ENCODE peak calls at places on chromosomes 16 and 17, in five cellular contexts. One of them, this sample, is unnamed.

GRCh38 chr16:68070811-68071546 is 14.2 kb upstream of the NFATC3 start:
- DNase-seq in choroid plexus epithelial cell: no peak
- DNase-seq in left ventricle myocardium inferior: no peak
- DNase-seq in CD4-positive, alpha-beta T cell: no peak
- DNase-seq in AG10803: no peak
- DNase-seq in this sample: no peak

GRCh38 chr17:34757106-34757505 is 177.7 kb downstream of the TMEM132E start:
- DNase-seq in CD4-positive, alpha-beta T cell: no peak
- DNase-seq in choroid plexus epithelial cell: no peak
- DNase-seq in AG10803: no peak
- DNase-seq in left ventricle myocardium inferior: no peak
- DNase-seq in this sample: no peak

GRCh38 chr17:4483012-4483840 is 15.5 kb upstream of the SPNS2 start:
- DNase-seq in left ventricle myocardium inferior: no peak
- DNase-seq in CD4-positive, alpha-beta T cell: no peak
- DNase-seq in choroid plexus epithelial cell: no peak
- DNase-seq in AG10803: no peak
- DNase-seq in this sample: no peak

GRCh38 chr16:20064520-20064919 is 9.2 kb downstream of the GPR139 start:
- DNase-seq in left ventricle myocardium inferior: no peak
- DNase-seq in CD4-positive, alpha-beta T cell: no peak
- DNase-seq in AG10803: no peak
- DNase-seq in choroid plexus epithelial cell: no peak
- DNase-seq in this sample: no peak

GRCh38 chr16:19595043-19595767 is 39.7 kb downstream of the VPS35L start:
- DNase-seq in choroid plexus epithelial cell: peak
- DNase-seq in CD4-positive, alpha-beta T cell: no peak
- DNase-seq in left ventricle myocardium inferior: peak
- DNase-seq in AG10803: no peak
- DNase-seq in this sample: no peak

GRCh38 chr17:58172369-58173071 is 5.7 kb downstream of the OR4D2 start:
- DNase-seq in AG10803: no peak
- DNase-seq in left ventricle myocardium inferior: no peak
- DNase-seq in choroid plexus epithelial cell: peak
- DNase-seq in CD4-positive, alpha-beta T cell: peak
- DNase-seq in this sample: no peak

GRCh38 chr17:58783380-58783779 is 27.7 kb downstream of the PPM1E start:
- DNase-seq in choroid plexus epithelial cell: no peak
- DNase-seq in CD4-positive, alpha-beta T cell: no peak
- DNase-seq in AG10803: no peak
- DNase-seq in left ventricle myocardium inferior: no peak
- DNase-seq in this sample: no peak

GRCh38 chr16:23119570-23119969 is 29.7 kb downstream of the USP31 start:
- DNase-seq in left ventricle myocardium inferior: no peak
- DNase-seq in choroid plexus epithelial cell: peak
- DNase-seq in AG10803: peak
- DNase-seq in CD4-positive, alpha-beta T cell: no peak
- DNase-seq in this sample: no peak

GRCh38 chr17:10125761-10126553 is 72.4 kb downstream of the GAS7 start:
- DNase-seq in CD4-positive, alpha-beta T cell: no peak
- DNase-seq in choroid plexus epithelial cell: no peak
- DNase-seq in left ventricle myocardium inferior: no peak
- DNase-seq in AG10803: peak
- DNase-seq in this sample: no peak

DNA sequence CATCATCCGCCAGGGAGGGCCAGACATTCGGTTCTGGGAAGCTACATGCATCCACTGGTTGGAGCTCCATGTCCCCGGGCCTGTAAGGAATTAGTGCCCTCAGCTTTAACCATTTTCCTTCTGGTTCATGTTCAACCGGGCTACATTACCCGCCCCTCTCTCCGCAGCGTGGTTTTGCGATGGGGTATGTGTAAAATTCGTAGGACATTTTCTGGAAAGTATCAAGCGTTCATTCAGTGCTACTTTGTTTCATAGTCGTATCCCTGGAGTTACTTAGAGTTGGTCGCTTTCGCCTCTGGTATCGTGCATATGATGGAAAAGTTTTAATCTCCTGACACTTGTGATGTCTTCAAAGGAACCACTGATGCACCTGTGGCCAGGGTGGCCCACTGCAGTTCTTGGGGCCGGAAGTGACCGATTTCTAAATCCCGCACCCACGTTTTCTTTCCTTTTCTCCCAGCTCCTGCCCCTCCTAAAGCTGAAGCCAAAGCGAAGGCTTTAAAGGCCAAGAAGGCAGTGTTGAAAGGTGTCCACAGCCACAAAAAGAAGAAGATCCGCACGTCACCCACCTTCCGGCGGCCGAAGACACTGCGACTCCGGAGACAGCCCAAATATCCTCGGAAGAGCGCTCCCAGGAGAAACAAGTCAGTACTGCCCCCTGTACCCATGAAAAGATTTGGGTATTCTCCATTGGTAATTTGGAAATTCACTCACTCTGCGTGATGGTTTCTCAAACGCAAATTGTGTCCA is 637 bp downstream of the RPL23A start:
- DNase-seq in CD4-positive, alpha-beta T cell: no peak
- DNase-seq in AG10803: no peak
- DNase-seq in left ventricle myocardium inferior: no peak
- DNase-seq in choroid plexus epithelial cell: no peak
- DNase-seq in this sample: no peak
- TF ChIP-seq CTCF in CD4-positive, alpha-beta T cell: no peak
- TF ChIP-seq CTCF in AG10803: no peak
- TF ChIP-seq CTCF in left ventricle myocardium inferior: no peak
- TF ChIP-seq CTCF in choroid plexus epithelial cell: peak
- TF ChIP-seq CTCF in this sample: peak

GRCh38 chr17:1563786-1564613 is 1.4 kb upstream of the PITPNA start:
- DNase-seq in CD4-positive, alpha-beta T cell: no peak
- DNase-seq in choroid plexus epithelial cell: no peak
- DNase-seq in left ventricle myocardium inferior: no peak
- DNase-seq in AG10803: no peak
- DNase-seq in this sample: no peak
- TF ChIP-seq CTCF in CD4-positive, alpha-beta T cell: no peak
- TF ChIP-seq CTCF in choroid plexus epithelial cell: no peak
- TF ChIP-seq CTCF in left ventricle myocardium inferior: no peak
- TF ChIP-seq CTCF in AG10803: no peak
- TF ChIP-seq CTCF in this sample: no peak

GRCh38 chr17:27038676-27039075 is 255.2 kb upstream of the WSB1 start:
- DNase-seq in AG10803: no peak
- DNase-seq in CD4-positive, alpha-beta T cell: no peak
- DNase-seq in choroid plexus epithelial cell: no peak
- DNase-seq in left ventricle myocardium inferior: no peak
- DNase-seq in this sample: no peak
- TF ChIP-seq CTCF in AG10803: no peak
- TF ChIP-seq CTCF in CD4-positive, alpha-beta T cell: no peak
- TF ChIP-seq CTCF in choroid plexus epithelial cell: no peak
- TF ChIP-seq CTCF in left ventricle myocardium inferior: no peak
- TF ChIP-seq CTCF in this sample: no peak

DNA sequence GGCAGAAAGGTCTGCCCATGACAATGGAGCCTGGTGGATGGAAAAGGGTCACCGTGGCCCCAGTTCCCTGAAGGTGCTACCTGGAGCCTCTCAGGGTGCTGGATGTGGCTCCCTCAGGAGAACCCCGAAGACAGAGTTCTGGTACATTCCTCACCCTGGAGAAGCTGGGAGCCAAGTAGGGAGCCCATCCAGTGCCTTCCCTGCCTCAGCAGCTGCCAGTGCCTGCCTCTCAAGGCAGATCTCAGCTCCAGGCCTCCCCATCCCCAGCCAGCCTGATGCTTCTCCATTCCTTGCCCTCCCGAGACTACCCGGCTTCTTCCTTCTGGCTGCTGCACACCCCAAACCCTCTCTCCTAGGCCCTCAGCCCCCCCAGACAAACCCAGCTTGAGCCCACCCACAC is 20.5 kb downstream of the SCGB1C2 start:
- DNase-seq in CD4-positive, alpha-beta T cell: no peak
- DNase-seq in left ventricle myocardium inferior: no peak
- DNase-seq in choroid plexus epithelial cell: no peak
- DNase-seq in AG10803: no peak
- DNase-seq in this sample: no peak
- TF ChIP-seq CTCF in CD4-positive, alpha-beta T cell: no peak
- TF ChIP-seq CTCF in left ventricle myocardium inferior: no peak
- TF ChIP-seq CTCF in choroid plexus epithelial cell: no peak
- TF ChIP-seq CTCF in AG10803: no peak
- TF ChIP-seq CTCF in this sample: no peak

This sample was measured in progenitor cell of endocrine pancreas.